ENCODE peak calls at places on chromosomes 12 and 14, in seven cellular contexts. One of them, this sample, is unnamed.

GRCh38 chr14:45156067-45156466 is 20.3 kb downstream of the FANCM start:
- DNase-seq in SK-N-SH: no peak
- DNase-seq in HCT116: no peak
- DNase-seq in K562: no peak
- DNase-seq in GM12878: no peak
- DNase-seq in HepG2: no peak
- DNase-seq in H1: no peak
- DNase-seq in this sample: no peak

GRCh38 chr12:65998536-65999530 is 131.7 kb downstream of the LLPH start:
- DNase-seq in HCT116: no peak
- DNase-seq in GM12878: no peak
- DNase-seq in HepG2: no peak
- DNase-seq in K562: no peak
- DNase-seq in H1: no peak
- DNase-seq in SK-N-SH: no peak
- DNase-seq in this sample: no peak

GRCh38 chr12:80627773-80628172 is 79.7 kb upstream of the MYF6 start:
- DNase-seq in K562: no peak
- DNase-seq in SK-N-SH: no peak
- DNase-seq in HCT116: no peak
- DNase-seq in H1: no peak
- DNase-seq in GM12878: no peak
- DNase-seq in HepG2: no peak
- DNase-seq in this sample: no peak

GRCh38 chr14:38389666-38390065 is 133.8 kb upstream of the CLEC14A start:
- DNase-seq in HCT116: no peak
- DNase-seq in GM12878: no peak
- DNase-seq in K562: no peak
- DNase-seq in SK-N-SH: no peak
- DNase-seq in HepG2: no peak
- DNase-seq in H1: no peak
- DNase-seq in this sample: no peak

GRCh38 chr12:11746024-11746771 is 96.7 kb downstream of the ETV6 start:
- DNase-seq in K562: peak
- DNase-seq in HCT116: no peak
- DNase-seq in H1: no peak
- DNase-seq in SK-N-SH: no peak
- DNase-seq in HepG2: no peak
- DNase-seq in GM12878: peak
- DNase-seq in this sample: no peak

GRCh38 chr14:104579507-104579906 is at the start of gene C14orf180:
- DNase-seq in GM12878: no peak
- DNase-seq in HCT116: no peak
- DNase-seq in K562: no peak
- DNase-seq in H1: no peak
- DNase-seq in SK-N-SH: peak
- DNase-seq in HepG2: no peak
- DNase-seq in this sample: no peak

GRCh38 chr12:54385251-54385914 is 850 bp upstream of the ZNF385A start:
- DNase-seq in HepG2: no peak
- DNase-seq in GM12878: no peak
- DNase-seq in H1: no peak
- DNase-seq in SK-N-SH: peak
- DNase-seq in HCT116: no peak
- DNase-seq in K562: no peak
- DNase-seq in this sample: no peak

GRCh38 chr14:72808564-72808963 is 85.3 kb downstream of the DPF3 start:
- DNase-seq in HCT116: no peak
- DNase-seq in SK-N-SH: no peak
- DNase-seq in H1: no peak
- DNase-seq in K562: no peak
- DNase-seq in HepG2: no peak
- DNase-seq in GM12878: no peak
- DNase-seq in this sample: no peak

GRCh38 chr14:97065305-97066067 is 268.3 kb downstream of the VRK1 start:
- DNase-seq in HCT116: peak
- DNase-seq in H1: no peak
- DNase-seq in GM12878: no peak
- DNase-seq in HepG2: no peak
- DNase-seq in SK-N-SH: no peak
- DNase-seq in K562: no peak
- DNase-seq in this sample: no peak

GRCh38 chr12:96383991-96384390 is 16.2 kb downstream of the CDK17 start:
- DNase-seq in HCT116: no peak
- DNase-seq in GM12878: no peak
- DNase-seq in SK-N-SH: no peak
- DNase-seq in H1: no peak
- DNase-seq in HepG2: no peak
- DNase-seq in K562: no peak
- DNase-seq in this sample: no peak

GRCh38 chr12:14278294-14278953 is 87.1 kb upstream of the ATF7IP start:
- DNase-seq in K562: no peak
- DNase-seq in GM12878: no peak
- DNase-seq in HepG2: no peak
- DNase-seq in HCT116: no peak
- DNase-seq in H1: no peak
- DNase-seq in SK-N-SH: no peak
- DNase-seq in this sample: no peak

GRCh38 chr12:93742086-93742934 is 65.1 kb downstream of the CRADD start:
- DNase-seq in GM12878: no peak
- DNase-seq in HepG2: peak
- DNase-seq in K562: peak
- DNase-seq in HCT116: peak
- DNase-seq in H1: peak
- DNase-seq in SK-N-SH: peak
- DNase-seq in this sample: peak

GRCh38 chr14:23008836-23009235 is 1.1 kb downstream of the C14orf93 start:
- DNase-seq in HCT116: no peak
- DNase-seq in HepG2: no peak
- DNase-seq in K562: no peak
- DNase-seq in H1: no peak
- DNase-seq in SK-N-SH: no peak
- DNase-seq in GM12878: no peak
- DNase-seq in this sample: no peak

GRCh38 chr12:110744697-110745264 is 2.1 kb upstream of the PPP1CC start:
- DNase-seq in GM12878: no peak
- DNase-seq in H1: no peak
- DNase-seq in SK-N-SH: peak
- DNase-seq in HCT116: no peak
- DNase-seq in HepG2: peak
- DNase-seq in K562: no peak
- DNase-seq in this sample: no peak

GRCh38 chr12:116864371-116865160 is 16.7 kb downstream of the HRK start:
- DNase-seq in SK-N-SH: no peak
- DNase-seq in HepG2: peak
- DNase-seq in K562: no peak
- DNase-seq in H1: no peak
- DNase-seq in GM12878: no peak
- DNase-seq in HCT116: no peak
- DNase-seq in this sample: no peak

GRCh38 chr12:5184159-5184558 is 140.5 kb downstream of the KCNA5 start:
- DNase-seq in SK-N-SH: no peak
- DNase-seq in GM12878: no peak
- DNase-seq in HepG2: no peak
- DNase-seq in HCT116: no peak
- DNase-seq in H1: no peak
- DNase-seq in K562: no peak
- DNase-seq in this sample: no peak

GRCh38 chr12:132176920-132177551 is 32.8 kb downstream of the NOC4L start:
- DNase-seq in HCT116: no peak
- DNase-seq in H1: no peak
- DNase-seq in GM12878: no peak
- DNase-seq in K562: no peak
- DNase-seq in SK-N-SH: no peak
- DNase-seq in HepG2: no peak
- DNase-seq in this sample: no peak

GRCh38 chr12:132178314-132178713 is 34.1 kb downstream of the NOC4L start:
- DNase-seq in HCT116: no peak
- DNase-seq in HepG2: no peak
- DNase-seq in K562: no peak
- DNase-seq in SK-N-SH: no peak
- DNase-seq in GM12878: no peak
- DNase-seq in H1: no peak
- DNase-seq in this sample: no peak

GRCh38 chr12:132180648-132181546 is 36.6 kb downstream of the NOC4L start:
- DNase-seq in HCT116: no peak
- DNase-seq in H1: no peak
- DNase-seq in SK-N-SH: no peak
- DNase-seq in K562: no peak
- DNase-seq in HepG2: no peak
- DNase-seq in GM12878: no peak
- DNase-seq in this sample: no peak

GRCh38 chr12:132179431-132180362 is 35.4 kb downstream of the NOC4L start:
- DNase-seq in HCT116: no peak
- DNase-seq in HepG2: no peak
- DNase-seq in K562: no peak
- DNase-seq in SK-N-SH: no peak
- DNase-seq in H1: no peak
- DNase-seq in GM12878: no peak
- DNase-seq in this sample: no peak

DNA sequence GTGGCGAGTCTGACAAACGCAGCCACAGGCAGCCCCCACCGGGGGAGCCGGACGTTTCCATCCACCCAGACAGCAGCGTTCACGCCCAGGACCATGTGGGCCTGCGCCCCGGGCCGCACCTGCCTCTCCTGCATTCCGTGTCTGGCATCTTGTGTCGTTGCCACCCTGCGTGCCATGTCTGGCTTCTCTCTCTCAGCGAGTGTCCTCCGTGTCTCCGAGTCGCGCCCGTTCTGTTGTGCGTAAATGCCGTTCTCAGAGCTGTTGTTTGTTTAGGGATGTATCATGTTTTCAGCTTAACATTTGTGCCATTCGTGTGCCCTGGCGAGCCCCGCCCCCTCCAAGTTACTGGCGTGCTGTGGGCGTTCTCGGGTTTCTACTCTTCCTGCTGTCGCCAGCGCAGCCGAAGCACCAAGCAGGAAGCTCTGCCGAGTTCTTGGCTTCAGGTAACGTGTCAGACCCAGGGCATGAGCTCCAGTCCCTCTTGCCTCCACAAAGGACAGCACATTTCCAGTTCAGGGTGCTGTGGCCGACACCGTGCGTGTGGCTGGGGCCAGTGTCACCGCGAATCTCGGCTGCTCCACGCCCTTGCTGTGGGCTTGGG is 34.6 kb downstream of the NOC4L start:
- DNase-seq in SK-N-SH: no peak
- DNase-seq in H1: no peak
- DNase-seq in HepG2: no peak
- DNase-seq in K562: no peak
- DNase-seq in HCT116: no peak
- DNase-seq in GM12878: no peak
- DNase-seq in this sample: peak
- TF ChIP-seq JUND in SK-N-SH: no peak
- TF ChIP-seq JUND in H1: no peak
- TF ChIP-seq JUND in HepG2: no peak
- TF ChIP-seq JUND in K562: no peak
- TF ChIP-seq JUND in HCT116: no peak
- TF ChIP-seq JUND in GM12878: no peak
- TF ChIP-seq JUND in this sample: no peak

GRCh38 chr14:61928300-61928699 is 166.1 kb downstream of the SNAPC1 start:
- DNase-seq in HepG2: no peak
- DNase-seq in K562: no peak
- DNase-seq in GM12878: no peak
- DNase-seq in SK-N-SH: no peak
- DNase-seq in H1: no peak
- DNase-seq in HCT116: no peak
- DNase-seq in this sample: no peak

GRCh38 chr14:61927521-61927920 is 165.3 kb downstream of the SNAPC1 start:
- DNase-seq in H1: no peak
- DNase-seq in K562: no peak
- DNase-seq in HCT116: no peak
- DNase-seq in GM12878: no peak
- DNase-seq in HepG2: no peak
- DNase-seq in SK-N-SH: no peak
- DNase-seq in this sample: no peak

GRCh38 chr14:61925732-61926445 is 163.7 kb downstream of the SNAPC1 start:
- DNase-seq in H1: no peak
- DNase-seq in SK-N-SH: no peak
- DNase-seq in HepG2: no peak
- DNase-seq in K562: no peak
- DNase-seq in GM12878: no peak
- DNase-seq in HCT116: no peak
- DNase-seq in this sample: no peak

GRCh38 chr14:61925043-61925442 is 162.8 kb downstream of the SNAPC1 start:
- DNase-seq in SK-N-SH: no peak
- DNase-seq in HepG2: peak
- DNase-seq in H1: no peak
- DNase-seq in GM12878: no peak
- DNase-seq in HCT116: peak
- DNase-seq in K562: no peak
- DNase-seq in this sample: no peak

GRCh38 chr14:61927015-61927414 is 164.8 kb downstream of the SNAPC1 start:
- DNase-seq in GM12878: no peak
- DNase-seq in SK-N-SH: no peak
- DNase-seq in HCT116: no peak
- DNase-seq in HepG2: no peak
- DNase-seq in H1: no peak
- DNase-seq in K562: no peak
- DNase-seq in this sample: no peak
- TF ChIP-seq JUND in GM12878: no peak
- TF ChIP-seq JUND in SK-N-SH: no peak
- TF ChIP-seq JUND in HCT116: no peak
- TF ChIP-seq JUND in HepG2: no peak
- TF ChIP-seq JUND in H1: no peak
- TF ChIP-seq JUND in K562: no peak
- TF ChIP-seq JUND in this sample: no peak

GRCh38 chr12:124652661-124653060 is 85.2 kb upstream of the NCOR2 start:
- DNase-seq in HCT116: no peak
- DNase-seq in GM12878: no peak
- DNase-seq in K562: no peak
- DNase-seq in SK-N-SH: no peak
- DNase-seq in HepG2: no peak
- DNase-seq in H1: no peak
- DNase-seq in this sample: no peak
- TF ChIP-seq JUND in HCT116: no peak
- TF ChIP-seq JUND in GM12878: no peak
- TF ChIP-seq JUND in K562: no peak
- TF ChIP-seq JUND in SK-N-SH: no peak
- TF ChIP-seq JUND in HepG2: no peak
- TF ChIP-seq JUND in H1: no peak
- TF ChIP-seq JUND in this sample: no peak

DNA sequence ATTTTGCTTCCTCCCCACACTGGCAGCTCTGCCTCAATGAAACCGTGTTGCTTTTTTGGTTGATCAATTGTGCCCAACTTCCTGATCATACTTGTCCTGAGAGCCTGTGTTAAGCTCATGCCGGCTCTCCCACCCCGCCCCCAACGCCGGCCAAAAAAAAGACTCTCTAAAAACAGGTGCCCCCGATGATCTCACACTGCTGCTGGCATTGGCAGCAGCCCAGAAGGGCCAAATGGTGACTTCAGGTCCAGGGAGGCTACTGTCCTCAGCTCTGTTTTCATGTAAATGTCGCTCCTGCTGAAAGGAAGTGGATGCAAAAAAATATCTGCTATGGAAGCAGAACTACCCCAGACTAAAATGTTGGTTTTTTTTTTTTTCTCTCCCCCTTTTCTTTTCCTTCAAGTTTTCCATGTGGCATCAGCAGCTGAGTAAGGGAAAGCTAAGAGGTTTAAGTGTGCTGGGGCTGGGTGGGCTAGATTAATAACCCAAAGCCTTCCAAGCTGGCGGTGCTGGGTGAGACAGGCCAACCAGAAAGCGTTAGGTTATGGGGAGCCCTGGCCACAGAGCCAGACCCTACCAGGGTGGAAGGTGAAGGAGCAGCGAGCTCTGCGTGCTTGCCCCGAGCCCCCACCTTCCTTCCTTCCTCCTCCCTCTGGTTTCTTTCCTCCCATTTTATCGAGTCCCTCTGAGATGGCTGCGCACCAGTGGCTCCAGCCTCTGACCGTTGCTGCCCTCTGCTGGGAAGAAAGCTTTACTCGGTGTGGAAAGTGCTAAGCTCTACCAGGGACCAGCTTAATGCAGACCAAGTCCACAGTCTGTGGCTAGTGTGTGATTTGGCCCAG is 396.1 kb downstream of the NRXN3 start:
- DNase-seq in SK-N-SH: peak
- DNase-seq in GM12878: peak
- DNase-seq in H1: peak
- DNase-seq in HepG2: peak
- DNase-seq in HCT116: peak
- DNase-seq in K562: peak
- DNase-seq in this sample: peak
- TF ChIP-seq JUND in SK-N-SH: no peak
- TF ChIP-seq JUND in GM12878: no peak
- TF ChIP-seq JUND in H1: no peak
- TF ChIP-seq JUND in HepG2: no peak
- TF ChIP-seq JUND in HCT116: no peak
- TF ChIP-seq JUND in K562: no peak
- TF ChIP-seq JUND in this sample: no peak

This sample was measured in T47D.